ENCODE peak calls at places on chromosomes 3 and 15, in eight cellular contexts. One of them, this sample, is unnamed.

GRCh38 chr3:64008952-64009351 is 14.3 kb downstream of the PSMD6 start:
- DNase-seq in cardiac muscle cell: no peak
- DNase-seq in astrocyte: no peak
- DNase-seq in neural crest cell: no peak
- DNase-seq in RWPE1: no peak
- DNase-seq in AG10803: peak
- DNase-seq in SK-N-SH: no peak
- DNase-seq in D721Med: no peak
- DNase-seq in this sample: no peak

GRCh38 chr3:111336511-111336910 is 205.5 kb upstream of the CD96 start:
- DNase-seq in cardiac muscle cell: no peak
- DNase-seq in astrocyte: peak
- DNase-seq in neural crest cell: no peak
- DNase-seq in RWPE1: no peak
- DNase-seq in AG10803: no peak
- DNase-seq in SK-N-SH: peak
- DNase-seq in D721Med: no peak
- DNase-seq in this sample: no peak

GRCh38 chr3:84555629-84556028 is 403.2 kb upstream of the CADM2 start:
- DNase-seq in cardiac muscle cell: no peak
- DNase-seq in astrocyte: no peak
- DNase-seq in neural crest cell: no peak
- DNase-seq in RWPE1: no peak
- DNase-seq in AG10803: no peak
- DNase-seq in SK-N-SH: no peak
- DNase-seq in D721Med: no peak
- DNase-seq in this sample: no peak

GRCh38 chr15:42385206-42385979 is 26.1 kb downstream of the CAPN3 start:
- DNase-seq in cardiac muscle cell: peak
- DNase-seq in astrocyte: peak
- DNase-seq in neural crest cell: peak
- DNase-seq in RWPE1: peak
- DNase-seq in AG10803: peak
- DNase-seq in SK-N-SH: peak
- DNase-seq in D721Med: peak
- DNase-seq in this sample: no peak

GRCh38 chr3:42892169-42892568 is 13.8 kb upstream of the ZNF662 start:
- DNase-seq in cardiac muscle cell: no peak
- DNase-seq in astrocyte: peak
- DNase-seq in neural crest cell: no peak
- DNase-seq in RWPE1: no peak
- DNase-seq in AG10803: no peak
- DNase-seq in SK-N-SH: no peak
- DNase-seq in D721Med: no peak
- DNase-seq in this sample: no peak

GRCh38 chr15:99592135-99592845 is 26.5 kb downstream of the MEF2A start:
- DNase-seq in cardiac muscle cell: no peak
- DNase-seq in astrocyte: peak
- DNase-seq in neural crest cell: no peak
- DNase-seq in RWPE1: no peak
- DNase-seq in AG10803: peak
- DNase-seq in SK-N-SH: no peak
- DNase-seq in D721Med: no peak
- DNase-seq in this sample: no peak

GRCh38 chr3:185732782-185733181 is 92.1 kb downstream of the IGF2BP2 start:
- DNase-seq in cardiac muscle cell: no peak
- DNase-seq in astrocyte: peak
- DNase-seq in neural crest cell: no peak
- DNase-seq in RWPE1: peak
- DNase-seq in AG10803: peak
- DNase-seq in SK-N-SH: no peak
- DNase-seq in D721Med: no peak
- DNase-seq in this sample: no peak

GRCh38 chr15:69758810-69759410 is 306.3 kb downstream of the RPLP1 start:
- DNase-seq in cardiac muscle cell: no peak
- DNase-seq in astrocyte: peak
- DNase-seq in neural crest cell: no peak
- DNase-seq in RWPE1: no peak
- DNase-seq in AG10803: peak
- DNase-seq in SK-N-SH: no peak
- DNase-seq in D721Med: no peak
- DNase-seq in this sample: peak

GRCh38 chr3:64924961-64925360 is 237.2 kb upstream of the ADAMTS9 start:
- DNase-seq in cardiac muscle cell: no peak
- DNase-seq in astrocyte: no peak
- DNase-seq in neural crest cell: no peak
- DNase-seq in RWPE1: no peak
- DNase-seq in AG10803: no peak
- DNase-seq in SK-N-SH: no peak
- DNase-seq in D721Med: no peak
- DNase-seq in this sample: no peak

GRCh38 chr15:60901647-60902046 is 327.5 kb downstream of the RORA start:
- DNase-seq in cardiac muscle cell: no peak
- DNase-seq in astrocyte: no peak
- DNase-seq in neural crest cell: no peak
- DNase-seq in RWPE1: no peak
- DNase-seq in AG10803: peak
- DNase-seq in SK-N-SH: no peak
- DNase-seq in D721Med: no peak
- DNase-seq in this sample: no peak

GRCh38 chr3:68614087-68614486 is 318.3 kb downstream of the TAFA4 start:
- DNase-seq in cardiac muscle cell: no peak
- DNase-seq in astrocyte: no peak
- DNase-seq in neural crest cell: no peak
- DNase-seq in RWPE1: no peak
- DNase-seq in AG10803: no peak
- DNase-seq in SK-N-SH: no peak
- DNase-seq in D721Med: no peak
- DNase-seq in this sample: no peak

GRCh38 chr3:44065311-44065710 is 176.4 kb upstream of the TOPAZ1 start:
- DNase-seq in cardiac muscle cell: peak
- DNase-seq in astrocyte: no peak
- DNase-seq in neural crest cell: no peak
- DNase-seq in RWPE1: peak
- DNase-seq in AG10803: peak
- DNase-seq in SK-N-SH: peak
- DNase-seq in D721Med: no peak
- DNase-seq in this sample: peak

GRCh38 chr15:93983501-93983900 is 247.9 kb upstream of the MCTP2 start:
- DNase-seq in cardiac muscle cell: peak
- DNase-seq in astrocyte: no peak
- DNase-seq in neural crest cell: no peak
- DNase-seq in RWPE1: no peak
- DNase-seq in AG10803: no peak
- DNase-seq in SK-N-SH: no peak
- DNase-seq in D721Med: no peak
- DNase-seq in this sample: peak

GRCh38 chr3:40969341-40969740 is 230.0 kb upstream of the CTNNB1 start:
- DNase-seq in cardiac muscle cell: no peak
- DNase-seq in astrocyte: no peak
- DNase-seq in neural crest cell: no peak
- DNase-seq in RWPE1: no peak
- DNase-seq in AG10803: no peak
- DNase-seq in SK-N-SH: no peak
- DNase-seq in D721Med: no peak
- DNase-seq in this sample: no peak

GRCh38 chr15:99476413-99477222 is 89.2 kb upstream of the MEF2A start:
- DNase-seq in cardiac muscle cell: no peak
- DNase-seq in astrocyte: peak
- DNase-seq in neural crest cell: no peak
- DNase-seq in RWPE1: peak
- DNase-seq in AG10803: peak
- DNase-seq in SK-N-SH: peak
- DNase-seq in D721Med: no peak
- DNase-seq in this sample: peak

DNA sequence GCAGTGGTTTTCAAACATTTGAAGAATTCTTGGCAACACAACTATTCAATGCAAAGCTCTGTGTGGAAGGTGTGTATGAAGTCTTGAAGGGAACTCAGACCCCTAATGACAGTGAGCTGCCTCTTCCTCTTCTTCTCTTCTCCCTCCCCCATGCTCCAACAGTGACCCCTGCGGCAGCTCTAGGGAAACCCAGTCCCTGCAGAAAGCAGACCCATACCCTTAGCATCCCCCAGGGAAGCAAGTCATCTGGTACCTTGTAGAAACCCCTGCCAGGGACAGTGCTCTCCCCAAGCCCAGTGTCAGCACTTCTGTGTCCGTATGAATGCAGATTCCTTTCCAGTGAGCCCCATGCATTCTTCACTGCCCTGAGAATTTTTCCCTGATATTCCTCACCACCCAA is 442.3 kb downstream of the EPHB1 start:
- DNase-seq in cardiac muscle cell: no peak
- DNase-seq in astrocyte: no peak
- DNase-seq in neural crest cell: no peak
- DNase-seq in RWPE1: no peak
- DNase-seq in AG10803: no peak
- DNase-seq in SK-N-SH: peak
- DNase-seq in D721Med: no peak
- DNase-seq in this sample: no peak
- TF ChIP-seq CTCF in cardiac muscle cell: no peak
- TF ChIP-seq CTCF in astrocyte: no peak
- TF ChIP-seq CTCF in neural crest cell: no peak
- TF ChIP-seq CTCF in RWPE1: no peak
- TF ChIP-seq CTCF in AG10803: peak
- TF ChIP-seq CTCF in SK-N-SH: no peak
- TF ChIP-seq CTCF in D721Med: no peak
- TF ChIP-seq CTCF in this sample: no peak

DNA sequence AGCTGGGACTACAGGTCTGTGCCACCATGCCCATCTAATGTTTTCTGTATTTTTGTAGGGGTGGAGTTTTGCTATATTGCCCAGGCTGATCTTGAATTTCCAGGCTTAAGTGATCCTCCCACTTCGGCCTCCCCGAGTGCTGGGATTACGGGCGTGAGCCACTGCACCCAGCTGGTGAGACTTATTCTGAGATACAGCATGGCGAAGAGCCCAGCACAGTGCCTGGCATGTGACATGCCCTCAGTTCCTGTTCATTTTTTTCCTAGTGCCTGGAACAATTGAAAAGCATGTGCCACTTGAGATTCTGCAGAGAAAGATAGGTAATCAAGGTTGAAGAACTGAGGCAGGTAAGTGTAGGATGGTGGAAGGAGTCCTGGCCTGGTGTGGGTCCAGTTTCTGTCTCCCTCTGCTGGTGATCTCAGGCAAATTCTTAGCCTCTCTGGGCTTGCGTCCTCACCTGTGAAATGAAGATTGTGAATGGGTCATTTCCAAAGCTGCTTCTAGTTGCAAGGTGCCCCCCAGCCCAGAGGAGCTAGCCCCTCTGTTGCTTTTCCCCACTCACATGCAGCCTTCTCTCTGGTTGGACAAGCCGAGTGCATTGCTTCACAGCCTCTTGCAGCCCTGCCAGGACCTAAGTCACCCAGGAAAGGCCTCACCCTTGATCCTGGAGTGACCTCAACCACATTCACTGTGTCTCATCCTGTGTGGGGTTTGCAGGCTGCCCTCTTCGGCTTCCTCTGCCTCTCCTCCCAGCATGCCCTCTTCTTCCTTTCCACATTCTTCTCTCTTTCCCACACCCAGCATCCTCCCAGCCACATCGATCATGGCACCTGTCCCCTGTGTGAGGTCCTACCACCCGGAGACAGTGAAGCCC is 4.3 kb upstream of the RHCG start:
- DNase-seq in cardiac muscle cell: no peak
- DNase-seq in astrocyte: no peak
- DNase-seq in neural crest cell: no peak
- DNase-seq in RWPE1: no peak
- DNase-seq in AG10803: no peak
- DNase-seq in SK-N-SH: no peak
- DNase-seq in D721Med: no peak
- DNase-seq in this sample: no peak
- TF ChIP-seq CTCF in cardiac muscle cell: peak
- TF ChIP-seq CTCF in astrocyte: peak
- TF ChIP-seq CTCF in neural crest cell: peak
- TF ChIP-seq CTCF in RWPE1: no peak
- TF ChIP-seq CTCF in AG10803: peak
- TF ChIP-seq CTCF in SK-N-SH: peak
- TF ChIP-seq CTCF in D721Med: peak
- TF ChIP-seq CTCF in this sample: no peak

DNA sequence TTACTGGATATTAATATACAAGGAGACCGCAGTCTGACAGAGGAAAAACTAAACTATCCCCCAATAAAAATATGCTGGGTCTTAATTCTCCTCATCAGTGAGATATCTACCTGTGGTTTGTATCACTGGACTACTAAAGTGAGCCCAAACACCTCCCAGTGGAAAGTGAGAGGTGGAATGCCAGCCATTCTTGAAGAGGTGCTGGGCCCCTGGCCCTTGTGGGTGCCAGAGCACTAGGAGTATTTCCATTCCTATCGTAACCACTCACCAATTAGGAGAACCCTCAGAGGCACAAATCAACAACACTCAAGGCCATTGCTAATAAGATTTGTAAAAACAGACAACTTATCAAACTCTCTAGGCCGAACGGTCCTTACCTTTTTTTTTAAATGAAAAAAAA is 121.5 kb upstream of the TSPAN3 start:
- DNase-seq in cardiac muscle cell: peak
- DNase-seq in astrocyte: no peak
- DNase-seq in neural crest cell: no peak
- DNase-seq in RWPE1: no peak
- DNase-seq in AG10803: no peak
- DNase-seq in SK-N-SH: no peak
- DNase-seq in D721Med: no peak
- DNase-seq in this sample: no peak
- TF ChIP-seq CTCF in cardiac muscle cell: no peak
- TF ChIP-seq CTCF in astrocyte: no peak
- TF ChIP-seq CTCF in neural crest cell: no peak
- TF ChIP-seq CTCF in RWPE1: no peak
- TF ChIP-seq CTCF in AG10803: no peak
- TF ChIP-seq CTCF in SK-N-SH: no peak
- TF ChIP-seq CTCF in D721Med: no peak
- TF ChIP-seq CTCF in this sample: no peak

GRCh38 chr3:112403101-112403500 is 70.1 kb downstream of the CD200 start:
- DNase-seq in cardiac muscle cell: no peak
- DNase-seq in astrocyte: no peak
- DNase-seq in neural crest cell: no peak
- DNase-seq in RWPE1: no peak
- DNase-seq in AG10803: no peak
- DNase-seq in SK-N-SH: no peak
- DNase-seq in D721Med: no peak
- DNase-seq in this sample: no peak

GRCh38 chr3:112409061-112409460 is 76.1 kb downstream of the CD200 start:
- DNase-seq in cardiac muscle cell: no peak
- DNase-seq in astrocyte: no peak
- DNase-seq in neural crest cell: no peak
- DNase-seq in RWPE1: no peak
- DNase-seq in AG10803: no peak
- DNase-seq in SK-N-SH: no peak
- DNase-seq in D721Med: no peak
- DNase-seq in this sample: no peak

GRCh38 chr3:112407888-112408702 is 75.1 kb downstream of the CD200 start:
- DNase-seq in cardiac muscle cell: no peak
- DNase-seq in astrocyte: no peak
- DNase-seq in neural crest cell: no peak
- DNase-seq in RWPE1: no peak
- DNase-seq in AG10803: no peak
- DNase-seq in SK-N-SH: no peak
- DNase-seq in D721Med: no peak
- DNase-seq in this sample: no peak

GRCh38 chr3:112407214-112407887 is 74.4 kb downstream of the CD200 start:
- DNase-seq in cardiac muscle cell: no peak
- DNase-seq in astrocyte: no peak
- DNase-seq in neural crest cell: no peak
- DNase-seq in RWPE1: no peak
- DNase-seq in AG10803: no peak
- DNase-seq in SK-N-SH: no peak
- DNase-seq in D721Med: no peak
- DNase-seq in this sample: no peak

GRCh38 chr3:112405845-112406244 is 72.9 kb downstream of the CD200 start:
- DNase-seq in cardiac muscle cell: no peak
- DNase-seq in astrocyte: no peak
- DNase-seq in neural crest cell: no peak
- DNase-seq in RWPE1: no peak
- DNase-seq in AG10803: peak
- DNase-seq in SK-N-SH: no peak
- DNase-seq in D721Med: no peak
- DNase-seq in this sample: no peak
- TF ChIP-seq CTCF in cardiac muscle cell: no peak
- TF ChIP-seq CTCF in astrocyte: no peak
- TF ChIP-seq CTCF in neural crest cell: no peak
- TF ChIP-seq CTCF in RWPE1: no peak
- TF ChIP-seq CTCF in AG10803: no peak
- TF ChIP-seq CTCF in SK-N-SH: no peak
- TF ChIP-seq CTCF in D721Med: no peak
- TF ChIP-seq CTCF in this sample: no peak